ENCODE peak calls at places on chromosomes 7 and 10, in ten cellular contexts. One of them, this sample, is unnamed.

GRCh38 chr10:75283150-75284096 is 47.7 kb upstream of the COMTD1 start:
- DNase-seq in stimulated activated CD4-positive, alpha-beta T cell treated with anti-CD3 and anti-CD28 coated beads, Interleukin-2, amount 100 ng/mL, for 24 hours: no peak
- DNase-seq in activated B cell treated with CpG ODN at 0.5 μM for 24 hours: no peak
- DNase-seq in T-helper 1 cell: no peak
- DNase-seq in fibroblast of pulmonary artery: peak
- DNase-seq in mucosa of gallbladder: no peak
- DNase-seq in Calu3: no peak
- DNase-seq in cortex of kidney: no peak
- DNase-seq in NCI-H2081: peak
- DNase-seq in body of pancreas: peak
- DNase-seq in this sample: no peak

GRCh38 chr10:20415684-20416083 is 481.4 kb downstream of the NEBL start:
- DNase-seq in body of pancreas: no peak
- DNase-seq in activated B cell treated with CpG ODN at 0.5 μM for 24 hours: no peak
- DNase-seq in Calu3: no peak
- DNase-seq in cortex of kidney: no peak
- DNase-seq in fibroblast of pulmonary artery: no peak
- DNase-seq in stimulated activated CD4-positive, alpha-beta T cell treated with anti-CD3 and anti-CD28 coated beads, Interleukin-2, amount 100 ng/mL, for 24 hours: no peak
- DNase-seq in NCI-H2081: no peak
- DNase-seq in T-helper 1 cell: no peak
- DNase-seq in mucosa of gallbladder: no peak
- DNase-seq in this sample: peak

GRCh38 chr10:113565364-113565763 is 12.5 kb downstream of the HABP2 start:
- DNase-seq in body of pancreas: no peak
- DNase-seq in NCI-H2081: no peak
- DNase-seq in stimulated activated CD4-positive, alpha-beta T cell treated with anti-CD3 and anti-CD28 coated beads, Interleukin-2, amount 100 ng/mL, for 24 hours: no peak
- DNase-seq in activated B cell treated with CpG ODN at 0.5 μM for 24 hours: no peak
- DNase-seq in cortex of kidney: no peak
- DNase-seq in mucosa of gallbladder: no peak
- DNase-seq in fibroblast of pulmonary artery: no peak
- DNase-seq in T-helper 1 cell: no peak
- DNase-seq in Calu3: no peak
- DNase-seq in this sample: no peak

GRCh38 chr10:80504158-80504811 is 33.4 kb upstream of the SH2D4B start:
- DNase-seq in cortex of kidney: no peak
- DNase-seq in mucosa of gallbladder: peak
- DNase-seq in NCI-H2081: no peak
- DNase-seq in fibroblast of pulmonary artery: no peak
- DNase-seq in body of pancreas: no peak
- DNase-seq in T-helper 1 cell: no peak
- DNase-seq in stimulated activated CD4-positive, alpha-beta T cell treated with anti-CD3 and anti-CD28 coated beads, Interleukin-2, amount 100 ng/mL, for 24 hours: no peak
- DNase-seq in Calu3: no peak
- DNase-seq in activated B cell treated with CpG ODN at 0.5 μM for 24 hours: no peak
- DNase-seq in this sample: no peak

GRCh38 chr7:78011642-78012041 is 213.1 kb downstream of the PHTF2 start:
- DNase-seq in T-helper 1 cell: no peak
- DNase-seq in body of pancreas: no peak
- DNase-seq in cortex of kidney: no peak
- DNase-seq in Calu3: no peak
- DNase-seq in mucosa of gallbladder: no peak
- DNase-seq in NCI-H2081: no peak
- DNase-seq in activated B cell treated with CpG ODN at 0.5 μM for 24 hours: no peak
- DNase-seq in fibroblast of pulmonary artery: no peak
- DNase-seq in stimulated activated CD4-positive, alpha-beta T cell treated with anti-CD3 and anti-CD28 coated beads, Interleukin-2, amount 100 ng/mL, for 24 hours: no peak
- DNase-seq in this sample: no peak

GRCh38 chr10:48444861-48445841 is 138.7 kb downstream of the MAPK8 start:
- DNase-seq in stimulated activated CD4-positive, alpha-beta T cell treated with anti-CD3 and anti-CD28 coated beads, Interleukin-2, amount 100 ng/mL, for 24 hours: no peak
- DNase-seq in body of pancreas: peak
- DNase-seq in activated B cell treated with CpG ODN at 0.5 μM for 24 hours: no peak
- DNase-seq in T-helper 1 cell: no peak
- DNase-seq in mucosa of gallbladder: no peak
- DNase-seq in Calu3: peak
- DNase-seq in fibroblast of pulmonary artery: peak
- DNase-seq in cortex of kidney: no peak
- DNase-seq in NCI-H2081: peak
- DNase-seq in this sample: peak

GRCh38 chr10:44233561-44234470 is 151.1 kb downstream of the CXCL12 start:
- DNase-seq in T-helper 1 cell: no peak
- DNase-seq in mucosa of gallbladder: peak
- DNase-seq in Calu3: no peak
- DNase-seq in body of pancreas: no peak
- DNase-seq in cortex of kidney: no peak
- DNase-seq in activated B cell treated with CpG ODN at 0.5 μM for 24 hours: no peak
- DNase-seq in stimulated activated CD4-positive, alpha-beta T cell treated with anti-CD3 and anti-CD28 coated beads, Interleukin-2, amount 100 ng/mL, for 24 hours: no peak
- DNase-seq in NCI-H2081: no peak
- DNase-seq in fibroblast of pulmonary artery: peak
- DNase-seq in this sample: no peak

GRCh38 chr7:20095862-20096261 is 121.3 kb downstream of the MACC1 start:
- DNase-seq in cortex of kidney: no peak
- DNase-seq in stimulated activated CD4-positive, alpha-beta T cell treated with anti-CD3 and anti-CD28 coated beads, Interleukin-2, amount 100 ng/mL, for 24 hours: no peak
- DNase-seq in mucosa of gallbladder: no peak
- DNase-seq in T-helper 1 cell: no peak
- DNase-seq in body of pancreas: no peak
- DNase-seq in NCI-H2081: no peak
- DNase-seq in Calu3: no peak
- DNase-seq in fibroblast of pulmonary artery: no peak
- DNase-seq in activated B cell treated with CpG ODN at 0.5 μM for 24 hours: no peak
- DNase-seq in this sample: no peak

GRCh38 chr10:1309969-1310789 is 254.0 kb downstream of the WDR37 start:
- DNase-seq in NCI-H2081: no peak
- DNase-seq in fibroblast of pulmonary artery: no peak
- DNase-seq in cortex of kidney: no peak
- DNase-seq in activated B cell treated with CpG ODN at 0.5 μM for 24 hours: no peak
- DNase-seq in mucosa of gallbladder: no peak
- DNase-seq in Calu3: no peak
- DNase-seq in stimulated activated CD4-positive, alpha-beta T cell treated with anti-CD3 and anti-CD28 coated beads, Interleukin-2, amount 100 ng/mL, for 24 hours: no peak
- DNase-seq in body of pancreas: no peak
- DNase-seq in T-helper 1 cell: no peak
- DNase-seq in this sample: no peak

GRCh38 chr10:127102176-127102575 is 94.2 kb downstream of the INSYN2A start:
- DNase-seq in T-helper 1 cell: no peak
- DNase-seq in NCI-H2081: no peak
- DNase-seq in activated B cell treated with CpG ODN at 0.5 μM for 24 hours: no peak
- DNase-seq in fibroblast of pulmonary artery: no peak
- DNase-seq in stimulated activated CD4-positive, alpha-beta T cell treated with anti-CD3 and anti-CD28 coated beads, Interleukin-2, amount 100 ng/mL, for 24 hours: no peak
- DNase-seq in body of pancreas: no peak
- DNase-seq in mucosa of gallbladder: no peak
- DNase-seq in Calu3: no peak
- DNase-seq in cortex of kidney: no peak
- DNase-seq in this sample: no peak

GRCh38 chr10:119608316-119609155 is 11.8 kb upstream of the TIAL1 start:
- DNase-seq in T-helper 1 cell: peak
- DNase-seq in fibroblast of pulmonary artery: peak
- DNase-seq in NCI-H2081: peak
- DNase-seq in mucosa of gallbladder: peak
- DNase-seq in cortex of kidney: no peak
- DNase-seq in Calu3: peak
- DNase-seq in stimulated activated CD4-positive, alpha-beta T cell treated with anti-CD3 and anti-CD28 coated beads, Interleukin-2, amount 100 ng/mL, for 24 hours: peak
- DNase-seq in body of pancreas: peak
- DNase-seq in activated B cell treated with CpG ODN at 0.5 μM for 24 hours: no peak
- DNase-seq in this sample: peak

GRCh38 chr7:24882989-24883631 is 96.9 kb downstream of the OSBPL3 start:
- DNase-seq in stimulated activated CD4-positive, alpha-beta T cell treated with anti-CD3 and anti-CD28 coated beads, Interleukin-2, amount 100 ng/mL, for 24 hours: peak
- DNase-seq in T-helper 1 cell: no peak
- DNase-seq in fibroblast of pulmonary artery: peak
- DNase-seq in body of pancreas: no peak
- DNase-seq in activated B cell treated with CpG ODN at 0.5 μM for 24 hours: no peak
- DNase-seq in NCI-H2081: no peak
- DNase-seq in mucosa of gallbladder: no peak
- DNase-seq in Calu3: no peak
- DNase-seq in cortex of kidney: no peak
- DNase-seq in this sample: no peak

GRCh38 chr7:138962561-138963270 is 18.5 kb downstream of the KIAA1549 start:
- DNase-seq in mucosa of gallbladder: no peak
- DNase-seq in cortex of kidney: no peak
- DNase-seq in body of pancreas: no peak
- DNase-seq in T-helper 1 cell: no peak
- DNase-seq in fibroblast of pulmonary artery: no peak
- DNase-seq in Calu3: no peak
- DNase-seq in stimulated activated CD4-positive, alpha-beta T cell treated with anti-CD3 and anti-CD28 coated beads, Interleukin-2, amount 100 ng/mL, for 24 hours: no peak
- DNase-seq in NCI-H2081: no peak
- DNase-seq in activated B cell treated with CpG ODN at 0.5 μM for 24 hours: no peak
- DNase-seq in this sample: no peak

GRCh38 chr10:68997216-68997615 is 8.6 kb downstream of the KIFBP start:
- DNase-seq in mucosa of gallbladder: no peak
- DNase-seq in stimulated activated CD4-positive, alpha-beta T cell treated with anti-CD3 and anti-CD28 coated beads, Interleukin-2, amount 100 ng/mL, for 24 hours: no peak
- DNase-seq in fibroblast of pulmonary artery: no peak
- DNase-seq in NCI-H2081: no peak
- DNase-seq in cortex of kidney: no peak
- DNase-seq in activated B cell treated with CpG ODN at 0.5 μM for 24 hours: no peak
- DNase-seq in body of pancreas: no peak
- DNase-seq in Calu3: no peak
- DNase-seq in T-helper 1 cell: no peak
- DNase-seq in this sample: no peak

GRCh38 chr10:13472359-13472758 is 56.5 kb downstream of the BEND7 start:
- DNase-seq in stimulated activated CD4-positive, alpha-beta T cell treated with anti-CD3 and anti-CD28 coated beads, Interleukin-2, amount 100 ng/mL, for 24 hours: no peak
- DNase-seq in T-helper 1 cell: no peak
- DNase-seq in Calu3: no peak
- DNase-seq in activated B cell treated with CpG ODN at 0.5 μM for 24 hours: no peak
- DNase-seq in NCI-H2081: no peak
- DNase-seq in mucosa of gallbladder: no peak
- DNase-seq in cortex of kidney: no peak
- DNase-seq in fibroblast of pulmonary artery: no peak
- DNase-seq in body of pancreas: no peak
- DNase-seq in this sample: no peak

GRCh38 chr10:121804460-121804859 is 123.4 kb downstream of the ATE1 start:
- DNase-seq in stimulated activated CD4-positive, alpha-beta T cell treated with anti-CD3 and anti-CD28 coated beads, Interleukin-2, amount 100 ng/mL, for 24 hours: no peak
- DNase-seq in cortex of kidney: no peak
- DNase-seq in fibroblast of pulmonary artery: peak
- DNase-seq in mucosa of gallbladder: no peak
- DNase-seq in Calu3: no peak
- DNase-seq in NCI-H2081: no peak
- DNase-seq in body of pancreas: no peak
- DNase-seq in T-helper 1 cell: no peak
- DNase-seq in activated B cell treated with CpG ODN at 0.5 μM for 24 hours: no peak
- DNase-seq in this sample: no peak

GRCh38 chr7:20474244-20474643 is 141.2 kb upstream of the ABCB5 start:
- DNase-seq in mucosa of gallbladder: no peak
- DNase-seq in Calu3: no peak
- DNase-seq in fibroblast of pulmonary artery: no peak
- DNase-seq in NCI-H2081: no peak
- DNase-seq in cortex of kidney: no peak
- DNase-seq in activated B cell treated with CpG ODN at 0.5 μM for 24 hours: no peak
- DNase-seq in T-helper 1 cell: no peak
- DNase-seq in stimulated activated CD4-positive, alpha-beta T cell treated with anti-CD3 and anti-CD28 coated beads, Interleukin-2, amount 100 ng/mL, for 24 hours: no peak
- DNase-seq in body of pancreas: no peak
- DNase-seq in this sample: no peak

GRCh38 chr10:58475322-58476277 is 37.1 kb upstream of the BICC1 start:
- DNase-seq in stimulated activated CD4-positive, alpha-beta T cell treated with anti-CD3 and anti-CD28 coated beads, Interleukin-2, amount 100 ng/mL, for 24 hours: no peak
- DNase-seq in fibroblast of pulmonary artery: peak
- DNase-seq in NCI-H2081: no peak
- DNase-seq in body of pancreas: no peak
- DNase-seq in cortex of kidney: no peak
- DNase-seq in Calu3: no peak
- DNase-seq in activated B cell treated with CpG ODN at 0.5 μM for 24 hours: no peak
- DNase-seq in mucosa of gallbladder: no peak
- DNase-seq in T-helper 1 cell: no peak
- DNase-seq in this sample: no peak

GRCh38 chr10:79335470-79336235 is 11.6 kb upstream of the PPIF start:
- DNase-seq in body of pancreas: no peak
- DNase-seq in NCI-H2081: no peak
- DNase-seq in cortex of kidney: no peak
- DNase-seq in mucosa of gallbladder: no peak
- DNase-seq in fibroblast of pulmonary artery: no peak
- DNase-seq in Calu3: no peak
- DNase-seq in activated B cell treated with CpG ODN at 0.5 μM for 24 hours: no peak
- DNase-seq in T-helper 1 cell: no peak
- DNase-seq in stimulated activated CD4-positive, alpha-beta T cell treated with anti-CD3 and anti-CD28 coated beads, Interleukin-2, amount 100 ng/mL, for 24 hours: no peak
- DNase-seq in this sample: no peak

GRCh38 chr10:46267132-46267985 is 19.4 kb upstream of the ANTXRL start:
- DNase-seq in body of pancreas: no peak
- DNase-seq in cortex of kidney: no peak
- DNase-seq in NCI-H2081: no peak
- DNase-seq in fibroblast of pulmonary artery: no peak
- DNase-seq in Calu3: no peak
- DNase-seq in mucosa of gallbladder: no peak
- DNase-seq in activated B cell treated with CpG ODN at 0.5 μM for 24 hours: no peak
- DNase-seq in T-helper 1 cell: no peak
- DNase-seq in stimulated activated CD4-positive, alpha-beta T cell treated with anti-CD3 and anti-CD28 coated beads, Interleukin-2, amount 100 ng/mL, for 24 hours: peak
- DNase-seq in this sample: no peak

GRCh38 chr7:140638311-140638791 is 2.3 kb downstream of the DENND2A start:
- DNase-seq in cortex of kidney: no peak
- DNase-seq in stimulated activated CD4-positive, alpha-beta T cell treated with anti-CD3 and anti-CD28 coated beads, Interleukin-2, amount 100 ng/mL, for 24 hours: no peak
- DNase-seq in T-helper 1 cell: no peak
- DNase-seq in Calu3: no peak
- DNase-seq in mucosa of gallbladder: no peak
- DNase-seq in body of pancreas: no peak
- DNase-seq in activated B cell treated with CpG ODN at 0.5 μM for 24 hours: no peak
- DNase-seq in fibroblast of pulmonary artery: peak
- DNase-seq in NCI-H2081: no peak
- DNase-seq in this sample: peak

GRCh38 chr7:500521-501420 is 18.9 kb downstream of the PDGFA start:
- DNase-seq in Calu3: no peak
- DNase-seq in T-helper 1 cell: no peak
- DNase-seq in body of pancreas: no peak
- DNase-seq in fibroblast of pulmonary artery: no peak
- DNase-seq in stimulated activated CD4-positive, alpha-beta T cell treated with anti-CD3 and anti-CD28 coated beads, Interleukin-2, amount 100 ng/mL, for 24 hours: no peak
- DNase-seq in NCI-H2081: no peak
- DNase-seq in mucosa of gallbladder: no peak
- DNase-seq in cortex of kidney: no peak
- DNase-seq in activated B cell treated with CpG ODN at 0.5 μM for 24 hours: no peak
- DNase-seq in this sample: no peak

GRCh38 chr7:152673902-152674301 is 2.0 kb downstream of the XRCC2 start:
- DNase-seq in activated B cell treated with CpG ODN at 0.5 μM for 24 hours: no peak
- DNase-seq in body of pancreas: no peak
- DNase-seq in Calu3: no peak
- DNase-seq in cortex of kidney: no peak
- DNase-seq in mucosa of gallbladder: no peak
- DNase-seq in fibroblast of pulmonary artery: no peak
- DNase-seq in T-helper 1 cell: no peak
- DNase-seq in stimulated activated CD4-positive, alpha-beta T cell treated with anti-CD3 and anti-CD28 coated beads, Interleukin-2, amount 100 ng/mL, for 24 hours: no peak
- DNase-seq in NCI-H2081: no peak
- DNase-seq in this sample: no peak

GRCh38 chr10:97355571-97355975 is 21.0 kb upstream of the FRAT2 start:
- DNase-seq in cortex of kidney: no peak
- DNase-seq in activated B cell treated with CpG ODN at 0.5 μM for 24 hours: no peak
- DNase-seq in fibroblast of pulmonary artery: peak
- DNase-seq in stimulated activated CD4-positive, alpha-beta T cell treated with anti-CD3 and anti-CD28 coated beads, Interleukin-2, amount 100 ng/mL, for 24 hours: no peak
- DNase-seq in body of pancreas: peak
- DNase-seq in T-helper 1 cell: no peak
- DNase-seq in Calu3: no peak
- DNase-seq in mucosa of gallbladder: no peak
- DNase-seq in NCI-H2081: no peak
- DNase-seq in this sample: no peak

GRCh38 chr7:142454862-142455261 is 197.0 kb upstream of the PRSS58 start:
- DNase-seq in stimulated activated CD4-positive, alpha-beta T cell treated with anti-CD3 and anti-CD28 coated beads, Interleukin-2, amount 100 ng/mL, for 24 hours: no peak
- DNase-seq in cortex of kidney: no peak
- DNase-seq in fibroblast of pulmonary artery: no peak
- DNase-seq in body of pancreas: no peak
- DNase-seq in T-helper 1 cell: no peak
- DNase-seq in activated B cell treated with CpG ODN at 0.5 μM for 24 hours: no peak
- DNase-seq in mucosa of gallbladder: no peak
- DNase-seq in Calu3: no peak
- DNase-seq in NCI-H2081: no peak
- DNase-seq in this sample: no peak

GRCh38 chr7:114243019-114243507 is 171.6 kb upstream of the FOXP2 start:
- DNase-seq in fibroblast of pulmonary artery: no peak
- DNase-seq in mucosa of gallbladder: no peak
- DNase-seq in body of pancreas: no peak
- DNase-seq in stimulated activated CD4-positive, alpha-beta T cell treated with anti-CD3 and anti-CD28 coated beads, Interleukin-2, amount 100 ng/mL, for 24 hours: no peak
- DNase-seq in Calu3: peak
- DNase-seq in T-helper 1 cell: no peak
- DNase-seq in activated B cell treated with CpG ODN at 0.5 μM for 24 hours: no peak
- DNase-seq in NCI-H2081: no peak
- DNase-seq in cortex of kidney: no peak
- DNase-seq in this sample: no peak

GRCh38 chr7:42025635-42026375 is 211.2 kb downstream of the GLI3 start:
- DNase-seq in NCI-H2081: no peak
- DNase-seq in Calu3: no peak
- DNase-seq in body of pancreas: no peak
- DNase-seq in stimulated activated CD4-positive, alpha-beta T cell treated with anti-CD3 and anti-CD28 coated beads, Interleukin-2, amount 100 ng/mL, for 24 hours: no peak
- DNase-seq in activated B cell treated with CpG ODN at 0.5 μM for 24 hours: no peak
- DNase-seq in T-helper 1 cell: no peak
- DNase-seq in fibroblast of pulmonary artery: no peak
- DNase-seq in mucosa of gallbladder: no peak
- DNase-seq in cortex of kidney: no peak
- DNase-seq in this sample: no peak

GRCh38 chr7:2734761-2735571 is 47.0 kb downstream of the AMZ1 start:
- DNase-seq in fibroblast of pulmonary artery: no peak
- DNase-seq in mucosa of gallbladder: no peak
- DNase-seq in NCI-H2081: peak
- DNase-seq in stimulated activated CD4-positive, alpha-beta T cell treated with anti-CD3 and anti-CD28 coated beads, Interleukin-2, amount 100 ng/mL, for 24 hours: no peak
- DNase-seq in T-helper 1 cell: no peak
- DNase-seq in cortex of kidney: no peak
- DNase-seq in activated B cell treated with CpG ODN at 0.5 μM for 24 hours: peak
- DNase-seq in Calu3: no peak
- DNase-seq in body of pancreas: no peak
- DNase-seq in this sample: no peak

This sample was measured in A549.